ENCODE peak calls at places on chromosomes 16 and 17, in five cellular contexts. One of them, this sample, is unnamed.

GRCh38 chr17:81285179-81285878 is 9.8 kb downstream of the SLC38A10 start:
- DNase-seq in NCI-H1092: no peak
- DNase-seq in NCI-H1436: no peak
- DNase-seq in effector memory CD8-positive, alpha-beta T cell: peak
- DNase-seq in Ammon's horn: peak
- DNase-seq in this sample: no peak

GRCh38 chr17:8186446-8186786 is 3.6 kb downstream of the BORCS6 start:
- DNase-seq in NCI-H1092: no peak
- DNase-seq in NCI-H1436: no peak
- DNase-seq in effector memory CD8-positive, alpha-beta T cell: no peak
- DNase-seq in Ammon's horn: no peak
- DNase-seq in this sample: no peak

GRCh38 chr17:12743046-12743445 is 46.3 kb upstream of the ARHGAP44 start:
- DNase-seq in NCI-H1092: no peak
- DNase-seq in NCI-H1436: no peak
- DNase-seq in effector memory CD8-positive, alpha-beta T cell: no peak
- DNase-seq in Ammon's horn: no peak
- DNase-seq in this sample: no peak

GRCh38 chr17:67359960-67360817 is 6.2 kb downstream of the PSMD12 start:
- DNase-seq in NCI-H1092: no peak
- DNase-seq in NCI-H1436: no peak
- DNase-seq in effector memory CD8-positive, alpha-beta T cell: peak
- DNase-seq in Ammon's horn: no peak
- DNase-seq in this sample: no peak

GRCh38 chr17:75622071-75622470 is 11.2 kb upstream of the SMIM5 start:
- DNase-seq in NCI-H1092: no peak
- DNase-seq in NCI-H1436: no peak
- DNase-seq in effector memory CD8-positive, alpha-beta T cell: no peak
- DNase-seq in Ammon's horn: no peak
- DNase-seq in this sample: no peak

GRCh38 chr17:35617505-35617904 is 30.4 kb downstream of the AP2B1 start:
- DNase-seq in NCI-H1092: no peak
- DNase-seq in NCI-H1436: no peak
- DNase-seq in effector memory CD8-positive, alpha-beta T cell: no peak
- DNase-seq in Ammon's horn: no peak
- DNase-seq in this sample: no peak

GRCh38 chr16:17567455-17567854 is 96.7 kb upstream of the XYLT1 start:
- DNase-seq in NCI-H1092: no peak
- DNase-seq in NCI-H1436: no peak
- DNase-seq in effector memory CD8-positive, alpha-beta T cell: no peak
- DNase-seq in Ammon's horn: no peak
- DNase-seq in this sample: no peak

GRCh38 chr17:67606471-67606870 is 111.3 kb upstream of the NOL11 start:
- DNase-seq in NCI-H1092: peak
- DNase-seq in NCI-H1436: no peak
- DNase-seq in effector memory CD8-positive, alpha-beta T cell: no peak
- DNase-seq in Ammon's horn: no peak
- DNase-seq in this sample: no peak

GRCh38 chr17:51590071-51590470 is 329.7 kb downstream of the UTP18 start:
- DNase-seq in NCI-H1092: peak
- DNase-seq in NCI-H1436: peak
- DNase-seq in effector memory CD8-positive, alpha-beta T cell: no peak
- DNase-seq in Ammon's horn: no peak
- DNase-seq in this sample: no peak

GRCh38 chr17:53490447-53490968 is 332.2 kb upstream of the KIF2B start:
- DNase-seq in NCI-H1092: no peak
- DNase-seq in NCI-H1436: no peak
- DNase-seq in effector memory CD8-positive, alpha-beta T cell: no peak
- DNase-seq in Ammon's horn: no peak
- DNase-seq in this sample: no peak

GRCh38 chr17:57464191-57464864 is 208.0 kb downstream of the MSI2 start:
- DNase-seq in NCI-H1092: no peak
- DNase-seq in NCI-H1436: no peak
- DNase-seq in effector memory CD8-positive, alpha-beta T cell: no peak
- DNase-seq in Ammon's horn: no peak
- DNase-seq in this sample: no peak

GRCh38 chr17:59487161-59487873 is 78.1 kb upstream of the DHX40 start:
- DNase-seq in NCI-H1092: no peak
- DNase-seq in NCI-H1436: no peak
- DNase-seq in effector memory CD8-positive, alpha-beta T cell: no peak
- DNase-seq in Ammon's horn: peak
- DNase-seq in this sample: no peak

GRCh38 chr16:15494231-15494630 is 59.8 kb downstream of the BMERB1 start:
- DNase-seq in NCI-H1092: no peak
- DNase-seq in NCI-H1436: no peak
- DNase-seq in effector memory CD8-positive, alpha-beta T cell: no peak
- DNase-seq in Ammon's horn: no peak
- DNase-seq in this sample: no peak

GRCh38 chr16:2817496-2818277 is 650 bp downstream of the PRSS21 start:
- DNase-seq in NCI-H1092: no peak
- DNase-seq in NCI-H1436: no peak
- DNase-seq in effector memory CD8-positive, alpha-beta T cell: no peak
- DNase-seq in Ammon's horn: no peak
- DNase-seq in this sample: no peak

GRCh38 chr16:66248096-66248495 is 118.4 kb upstream of the CDH5 start:
- DNase-seq in NCI-H1092: no peak
- DNase-seq in NCI-H1436: no peak
- DNase-seq in effector memory CD8-positive, alpha-beta T cell: no peak
- DNase-seq in Ammon's horn: peak
- DNase-seq in this sample: no peak

GRCh38 chr16:16062023-16062932 is 112.9 kb downstream of the ABCC1 start:
- DNase-seq in NCI-H1092: no peak
- DNase-seq in NCI-H1436: no peak
- DNase-seq in effector memory CD8-positive, alpha-beta T cell: peak
- DNase-seq in Ammon's horn: peak
- DNase-seq in this sample: no peak

GRCh38 chr16:57677622-57678369 is 9.7 kb downstream of the ADGRG3 start:
- DNase-seq in NCI-H1092: no peak
- DNase-seq in NCI-H1436: no peak
- DNase-seq in effector memory CD8-positive, alpha-beta T cell: no peak
- DNase-seq in Ammon's horn: no peak
- DNase-seq in this sample: no peak

GRCh38 chr17:1978396-1978962 is 46.7 kb downstream of the RTN4RL1 start:
- DNase-seq in NCI-H1092: no peak
- DNase-seq in NCI-H1436: no peak
- DNase-seq in effector memory CD8-positive, alpha-beta T cell: no peak
- DNase-seq in Ammon's horn: no peak
- DNase-seq in this sample: no peak

GRCh38 chr16:48384305-48384981 is 770 bp downstream of the SIAH1 start:
- DNase-seq in NCI-H1092: peak
- DNase-seq in NCI-H1436: no peak
- DNase-seq in effector memory CD8-positive, alpha-beta T cell: no peak
- DNase-seq in Ammon's horn: peak
- DNase-seq in this sample: peak

GRCh38 chr16:58451945-58452401 is 48.0 kb upstream of the NDRG4 start:
- DNase-seq in NCI-H1092: no peak
- DNase-seq in NCI-H1436: no peak
- DNase-seq in effector memory CD8-positive, alpha-beta T cell: no peak
- DNase-seq in Ammon's horn: no peak
- DNase-seq in this sample: no peak

GRCh38 chr17:42286411-42287295 is 1.6 kb upstream of the STAT5A start:
- DNase-seq in NCI-H1092: no peak
- DNase-seq in NCI-H1436: no peak
- DNase-seq in effector memory CD8-positive, alpha-beta T cell: no peak
- DNase-seq in Ammon's horn: no peak
- DNase-seq in this sample: no peak

GRCh38 chr17:39607057-39607850 is 466 bp downstream of the NEUROD2 start:
- DNase-seq in NCI-H1092: no peak
- DNase-seq in NCI-H1436: no peak
- DNase-seq in effector memory CD8-positive, alpha-beta T cell: no peak
- DNase-seq in Ammon's horn: no peak
- DNase-seq in this sample: no peak

GRCh38 chr17:7886227-7887037 is 2.2 kb upstream of the CHD3 start:
- DNase-seq in NCI-H1092: peak
- DNase-seq in NCI-H1436: no peak
- DNase-seq in effector memory CD8-positive, alpha-beta T cell: peak
- DNase-seq in Ammon's horn: peak
- DNase-seq in this sample: no peak

GRCh38 chr17:29241015-29241963 is 5.4 kb upstream of the CRYBA1 start:
- DNase-seq in NCI-H1092: no peak
- DNase-seq in NCI-H1436: no peak
- DNase-seq in effector memory CD8-positive, alpha-beta T cell: no peak
- DNase-seq in Ammon's horn: peak
- DNase-seq in this sample: no peak

GRCh38 chr17:78538033-78538776 is 39.0 kb downstream of the DNAH17 start:
- DNase-seq in NCI-H1092: no peak
- DNase-seq in NCI-H1436: no peak
- DNase-seq in effector memory CD8-positive, alpha-beta T cell: no peak
- DNase-seq in Ammon's horn: no peak
- DNase-seq in this sample: no peak

GRCh38 chr16:17364319-17365210 is 106.2 kb downstream of the XYLT1 start:
- DNase-seq in NCI-H1092: no peak
- DNase-seq in NCI-H1436: no peak
- DNase-seq in effector memory CD8-positive, alpha-beta T cell: peak
- DNase-seq in Ammon's horn: no peak
- DNase-seq in this sample: no peak

GRCh38 chr17:54982399-54982798 is 13.8 kb downstream of the STXBP4 start:
- DNase-seq in NCI-H1092: no peak
- DNase-seq in NCI-H1436: no peak
- DNase-seq in effector memory CD8-positive, alpha-beta T cell: no peak
- DNase-seq in Ammon's horn: no peak
- DNase-seq in this sample: no peak

GRCh38 chr17:45895304-45895968 is 1.1 kb downstream of the MAPT start:
- DNase-seq in NCI-H1092: peak
- DNase-seq in NCI-H1436: peak
- DNase-seq in effector memory CD8-positive, alpha-beta T cell: no peak
- DNase-seq in Ammon's horn: peak
- DNase-seq in this sample: peak

GRCh38 chr16:66468321-66468965 is 41.3 kb downstream of the BEAN1 start:
- DNase-seq in NCI-H1092: no peak
- DNase-seq in NCI-H1436: no peak
- DNase-seq in effector memory CD8-positive, alpha-beta T cell: no peak
- DNase-seq in Ammon's horn: no peak
- DNase-seq in this sample: no peak

GRCh38 chr16:11682655-11683096 is 14.4 kb downstream of the SNN start:
- DNase-seq in NCI-H1092: no peak
- DNase-seq in NCI-H1436: no peak
- DNase-seq in effector memory CD8-positive, alpha-beta T cell: no peak
- DNase-seq in Ammon's horn: no peak
- DNase-seq in this sample: no peak

GRCh38 chr16:20899503-20900298 is 457 bp downstream of the DCUN1D3 start:
- DNase-seq in NCI-H1092: no peak
- DNase-seq in NCI-H1436: no peak
- DNase-seq in effector memory CD8-positive, alpha-beta T cell: no peak
- DNase-seq in Ammon's horn: no peak
- DNase-seq in this sample: peak

GRCh38 chr17:18004345-18004744 is 31.7 kb downstream of the DRC3 start:
- DNase-seq in NCI-H1092: peak
- DNase-seq in NCI-H1436: peak
- DNase-seq in effector memory CD8-positive, alpha-beta T cell: no peak
- DNase-seq in Ammon's horn: no peak
- DNase-seq in this sample: no peak

GRCh38 chr17:15233022-15233805 is 31.9 kb downstream of the PMP22 start:
- DNase-seq in NCI-H1092: no peak
- DNase-seq in NCI-H1436: no peak
- DNase-seq in effector memory CD8-positive, alpha-beta T cell: no peak
- DNase-seq in Ammon's horn: peak
- DNase-seq in this sample: no peak